ENCODE peak calls at places on chromosomes 2 and 18, in six cellular contexts. X, W, F, O, H and D are unnamed samples.

GRCh38 chr18:55322176-55322735 is 265.7 kb downstream of the TCF4 start:
- DNase-seq in X (peak; percentile 95), W (peak; percentile 90), F (no peak), O (peak; percentile 74), H (peak; percentile 84), D (peak; percentile 74)

GRCh38 chr2:120230515-120231471 is 7.6 kb upstream of the TMEM185B start:
- DNase-seq in X (no peak), W (no peak), F (no peak), O (no peak), H (no peak), D (no peak)

GRCh38 chr2:1833046-1833445 is 88.7 kb upstream of the PXDN start:
- DNase-seq in X (no peak), W (no peak), F (no peak), O (no peak), H (no peak), D (no peak)

GRCh38 chr2:48227617-48228344 is 302.2 kb upstream of the STON1 start:
- DNase-seq in X (no peak), W (no peak), F (no peak), O (no peak), H (no peak), D (no peak)

GRCh38 chr2:238130696-238131628 is 7.5 kb upstream of the KLHL30 start:
- DNase-seq in X (no peak), W (no peak), F (no peak), O (peak; percentile 36), H (no peak), D (no peak)

GRCh38 chr2:224333631-224334030 is 68.3 kb downstream of the FAM124B start:
- DNase-seq in X (no peak), W (no peak), F (no peak), O (no peak), H (peak; percentile 60), D (no peak)

GRCh38 chr2:66305714-66306113 is 129.2 kb upstream of the MEIS1 start:
- DNase-seq in X (peak; percentile 3), W (no peak), F (no peak), O (peak; percentile 48), H (no peak), D (no peak)

GRCh38 chr18:64405161-64405560 is 256.3 kb upstream of the LINC00305 start:
- DNase-seq in X (peak; percentile 0), W (peak; percentile 69), F (no peak), O (no peak), H (no peak), D (no peak)

GRCh38 chr2:209495855-209496585 is 72.2 kb downstream of the MAP2 start:
- DNase-seq in X (peak; percentile 99), W (peak; percentile 98), F (peak; percentile 88), O (no peak), H (no peak), D (peak; percentile 94)

GRCh38 chr18:45343365-45343764 is 271.9 kb upstream of the SLC14A2 start:
- DNase-seq in X (no peak), W (no peak), F (no peak), O (no peak), H (no peak), D (no peak)

GRCh38 chr2:237293966-237294365 is 120.0 kb downstream of the COL6A3 start:
- DNase-seq in X (peak; percentile 60), W (no peak), F (no peak), O (no peak), H (no peak), D (no peak)

GRCh38 chr2:143505542-143505941 is 376.3 kb downstream of the ARHGAP15 start:
- DNase-seq in X (peak; percentile 66), W (no peak), F (no peak), O (no peak), H (no peak), D (no peak)

GRCh38 chr2:33083671-33084387 is 137.1 kb downstream of the LTBP1 start:
- DNase-seq in X (no peak), W (no peak), F (no peak), O (no peak), H (no peak), D (no peak)

GRCh38 chr18:62505669-62506494 is 16.9 kb upstream of the ZCCHC2 start:
- DNase-seq in X (no peak), W (no peak), F (no peak), O (no peak), H (no peak), D (no peak)

GRCh38 chr2:55862269-55862668 is 61.3 kb downstream of the EFEMP1 start:
- DNase-seq in X (peak; percentile 96), W (peak; percentile 91), F (no peak), O (no peak), H (no peak), D (peak; percentile 94)

GRCh38 chr2:12251749-12252148 is 465.0 kb upstream of the TRIB2 start:
- DNase-seq in X (no peak), W (no peak), F (no peak), O (no peak), H (no peak), D (no peak)

GRCh38 chr2:191631754-191632153 is 46.2 kb upstream of the NABP1 start:
- DNase-seq in X (peak; percentile 45), W (no peak), F (no peak), O (peak; percentile 73), H (no peak), D (peak; percentile 69)

GRCh38 chr2:48265169-48266013 is 264.6 kb upstream of the STON1 start:
- DNase-seq in X (no peak), W (no peak), F (no peak), O (no peak), H (no peak), D (no peak)

GRCh38 chr2:46411245-46411641 is 68.1 kb upstream of the TMEM247 start:
- DNase-seq in X (no peak), W (no peak), F (no peak), O (no peak), H (no peak), D (no peak)

GRCh38 chr2:86229221-86229620 is 30.0 kb downstream of the MRPL35 start:
- DNase-seq in X (no peak), W (no peak), F (no peak), O (no peak), H (no peak), D (no peak)

GRCh38 chr2:96869281-96869823 is 528 bp downstream of the SEMA4C start:
- DNase-seq in X (peak; percentile 84), W (peak; percentile 64), F (peak; percentile 19), O (peak; percentile 78), H (peak; percentile 45), D (no peak)

GRCh38 chr2:4091013-4091412 is 387.6 kb downstream of the DCDC2C start:
- DNase-seq in X (no peak), W (no peak), F (no peak), O (no peak), H (no peak), D (no peak)

GRCh38 chr18:35029103-35029502 is 12.1 kb upstream of the MAPRE2 start:
- DNase-seq in X (peak; percentile 79), W (peak; percentile 62), F (no peak), O (peak; percentile 38), H (no peak), D (peak; percentile 74)

GRCh38 chr18:35028556-35028955 is 12.7 kb upstream of the MAPRE2 start:
- DNase-seq in X (peak; percentile 60), W (no peak), F (no peak), O (no peak), H (no peak), D (no peak)

GRCh38 chr18:35032113-35032512 is 9.1 kb upstream of the MAPRE2 start:
- DNase-seq in X (no peak), W (no peak), F (no peak), O (no peak), H (no peak), D (no peak)

GRCh38 chr18:35030234-35030989 is 10.8 kb upstream of the MAPRE2 start:
- DNase-seq in X (no peak), W (no peak), F (no peak), O (no peak), H (no peak), D (no peak)

DNA sequence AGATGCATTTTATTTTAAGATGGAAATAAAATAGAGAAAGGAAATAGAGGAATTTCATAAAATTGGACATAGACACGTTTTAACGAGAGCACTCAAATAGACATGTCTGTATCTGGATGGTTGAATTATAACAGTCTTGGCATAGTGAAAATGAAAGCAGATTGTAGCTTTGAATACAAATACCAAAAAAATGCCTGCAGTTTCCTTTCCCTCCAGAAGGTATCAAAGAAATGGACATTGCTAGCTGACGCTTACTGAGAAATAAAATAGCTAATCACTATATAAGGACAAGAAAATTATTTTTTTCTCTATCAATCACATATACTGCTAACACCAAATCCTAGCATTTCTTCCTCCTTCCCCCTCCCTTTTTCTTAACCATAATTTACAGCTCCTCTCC is 11.4 kb upstream of the MAPRE2 start:
- DNase-seq in X (no peak), W (no peak), F (no peak), O (no peak), H (no peak), D (no peak)
- TF ChIP-seq CTCF in X (no peak), W (no peak), F (no peak), O (peak; percentile 20), H (no peak), D (no peak)

DNA sequence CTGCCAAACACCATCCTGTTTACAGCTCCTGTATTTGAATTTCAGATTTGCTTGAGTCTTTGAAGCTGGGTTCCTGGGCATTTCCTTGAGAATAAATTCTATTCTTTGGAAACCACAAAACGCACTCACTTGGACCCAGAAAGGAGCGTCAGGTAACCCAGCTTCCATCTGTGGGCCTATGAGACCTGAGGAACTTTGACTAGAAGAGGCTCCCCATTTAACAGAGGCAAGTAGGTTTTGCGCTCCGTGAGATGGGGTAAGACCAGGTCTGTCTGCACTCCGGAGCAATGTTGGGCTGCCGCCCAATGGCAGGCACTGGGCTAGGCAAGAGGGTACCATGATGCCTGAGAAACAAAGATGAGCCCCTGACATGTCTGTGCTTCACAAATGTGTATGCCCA is 1.9 kb downstream of the EDAR start:
- DNase-seq in X (no peak), W (no peak), F (no peak), O (no peak), H (peak; percentile 17), D (no peak)
- H3K27me3 ChIP-seq in X (peaks cover 43% of the 10 kb centered on the region), W (peaks cover 32% of the 10 kb centered on the region), F (peaks cover 8% of the 10 kb centered on the region), O (peaks cover 13% of the 10 kb centered on the region), H (no peaks in the 10 kb centered on the region), D (peaks cover 16% of the 10 kb centered on the region)

DNA sequence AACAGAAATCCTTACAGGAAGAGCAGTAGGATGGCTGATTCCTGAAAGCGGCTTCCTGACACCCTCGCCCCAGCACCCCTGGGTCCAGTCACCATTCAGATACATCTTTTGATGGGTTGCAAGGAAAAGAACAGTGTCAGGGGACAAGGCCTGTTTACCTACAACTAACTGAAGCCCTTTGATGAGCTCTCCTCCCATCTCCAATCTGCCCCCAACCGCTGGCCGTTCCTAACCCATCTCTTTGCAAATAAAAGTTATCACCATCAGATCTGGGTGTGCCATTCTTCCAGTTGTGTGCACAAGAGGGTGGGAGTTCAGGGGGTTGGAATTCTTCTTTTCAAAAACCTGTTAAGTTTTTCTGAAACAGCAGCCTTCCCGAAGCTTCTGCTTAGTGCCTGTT is 48.9 kb downstream of the ARL4C start:
- DNase-seq in X (no peak), W (no peak), F (no peak), O (no peak), H (no peak), D (no peak)
- H3K4me3 ChIP-seq in X (no peak overlapping the region), W (no peak overlapping the region), F (no peak overlapping the region), O (no peak overlapping the region), H (no peak overlapping the region), D (no peak overlapping the region)

GRCh38 chr2:239757154-239757760 is 267.9 kb downstream of the NDUFA10 start:
- DNase-seq in X (no peak), W (no peak), F (no peak), O (no peak), H (no peak), D (no peak)
- TF ChIP-seq CTCF in X (no peak), W (no peak), F (no peak), O (no peak), H (no peak), D (no peak)